ENCODE peak calls at places on chromosome 22, in seven cellular contexts. One of them, this sample, is unnamed.

GRCh38 chr22:40055143-40055926 is 60.6 kb downstream of the FAM83F start:
- DNase-seq in heart right ventricle: no peak
- DNase-seq in K562: peak
- DNase-seq in HCT116: no peak
- DNase-seq in GM12865: peak
- DNase-seq in GM06990: peak
- DNase-seq in type B pancreatic cell: no peak
- DNase-seq in this sample: no peak

GRCh38 chr22:44338906-44339305 is 26.2 kb upstream of the SHISAL1 start:
- DNase-seq in heart right ventricle: no peak
- DNase-seq in GM12865: no peak
- DNase-seq in HCT116: no peak
- DNase-seq in type B pancreatic cell: no peak
- DNase-seq in GM06990: no peak
- DNase-seq in K562: no peak
- DNase-seq in this sample: no peak

GRCh38 chr22:36470162-36470993 is 11.1 kb downstream of the TXN2 start:
- DNase-seq in GM06990: peak
- DNase-seq in heart right ventricle: peak
- DNase-seq in HCT116: peak
- DNase-seq in K562: peak
- DNase-seq in GM12865: peak
- DNase-seq in type B pancreatic cell: peak
- DNase-seq in this sample: peak

GRCh38 chr22:23565288-23565941 is 14.7 kb downstream of the IGLL1 start:
- DNase-seq in HCT116: peak
- DNase-seq in type B pancreatic cell: no peak
- DNase-seq in K562: no peak
- DNase-seq in heart right ventricle: peak
- DNase-seq in GM12865: peak
- DNase-seq in GM06990: no peak
- DNase-seq in this sample: peak

GRCh38 chr22:24060375-24060788 is 49.3 kb downstream of the CABIN1 start:
- DNase-seq in GM12865: no peak
- DNase-seq in GM06990: no peak
- DNase-seq in K562: no peak
- DNase-seq in type B pancreatic cell: no peak
- DNase-seq in heart right ventricle: no peak
- DNase-seq in HCT116: no peak
- DNase-seq in this sample: no peak

GRCh38 chr22:19289475-19290161 is 1.9 kb downstream of the CLTCL1 start:
- DNase-seq in GM12865: no peak
- DNase-seq in HCT116: no peak
- DNase-seq in GM06990: no peak
- DNase-seq in K562: peak
- DNase-seq in heart right ventricle: no peak
- DNase-seq in type B pancreatic cell: peak
- DNase-seq in this sample: no peak

GRCh38 chr22:39522567-39523300 is 2.4 kb downstream of the ATF4 start:
- DNase-seq in HCT116: no peak
- DNase-seq in GM12865: peak
- DNase-seq in GM06990: no peak
- DNase-seq in type B pancreatic cell: no peak
- DNase-seq in heart right ventricle: no peak
- DNase-seq in K562: no peak
- DNase-seq in this sample: no peak

GRCh38 chr22:44658371-44658953 is 43.5 kb upstream of the PRR5 start:
- DNase-seq in type B pancreatic cell: no peak
- DNase-seq in heart right ventricle: peak
- DNase-seq in GM06990: no peak
- DNase-seq in GM12865: no peak
- DNase-seq in K562: no peak
- DNase-seq in HCT116: no peak
- DNase-seq in this sample: no peak

GRCh38 chr22:22576244-22576988 is 17.4 kb upstream of the PRAME start:
- DNase-seq in type B pancreatic cell: no peak
- DNase-seq in K562: peak
- DNase-seq in GM12865: peak
- DNase-seq in HCT116: peak
- DNase-seq in GM06990: no peak
- DNase-seq in heart right ventricle: peak
- DNase-seq in this sample: no peak

GRCh38 chr22:36385491-36386350 is 2.0 kb downstream of the MYH9 start:
- DNase-seq in HCT116: no peak
- DNase-seq in GM06990: no peak
- DNase-seq in heart right ventricle: no peak
- DNase-seq in K562: no peak
- DNase-seq in type B pancreatic cell: no peak
- DNase-seq in GM12865: peak
- DNase-seq in this sample: no peak

GRCh38 chr22:20000246-20001081 is 16.2 kb downstream of the ARVCF start:
- DNase-seq in GM06990: no peak
- DNase-seq in HCT116: no peak
- DNase-seq in type B pancreatic cell: no peak
- DNase-seq in K562: no peak
- DNase-seq in GM12865: no peak
- DNase-seq in heart right ventricle: peak
- DNase-seq in this sample: no peak

GRCh38 chr22:40498454-40499186 is 128.2 kb downstream of the SGSM3 start:
- DNase-seq in GM06990: no peak
- DNase-seq in type B pancreatic cell: no peak
- DNase-seq in GM12865: peak
- DNase-seq in K562: no peak
- DNase-seq in heart right ventricle: no peak
- DNase-seq in HCT116: peak
- DNase-seq in this sample: no peak

GRCh38 chr22:48753381-48753730 is 1074.3 kb downstream of the BRD1 start:
- DNase-seq in HCT116: no peak
- DNase-seq in GM06990: no peak
- DNase-seq in GM12865: no peak
- DNase-seq in type B pancreatic cell: no peak
- DNase-seq in K562: no peak
- DNase-seq in heart right ventricle: no peak
- DNase-seq in this sample: no peak

GRCh38 chr22:22431271-22432220 is 77.0 kb downstream of the ZNF280B start:
- DNase-seq in HCT116: peak
- DNase-seq in GM12865: peak
- DNase-seq in GM06990: peak
- DNase-seq in type B pancreatic cell: no peak
- DNase-seq in heart right ventricle: peak
- DNase-seq in K562: peak
- DNase-seq in this sample: peak

GRCh38 chr22:21921184-21921721 is 31.4 kb downstream of the PPM1F start:
- DNase-seq in HCT116: no peak
- DNase-seq in GM06990: no peak
- DNase-seq in heart right ventricle: no peak
- DNase-seq in GM12865: no peak
- DNase-seq in type B pancreatic cell: no peak
- DNase-seq in K562: no peak
- DNase-seq in this sample: no peak

GRCh38 chr22:36350751-36351594 is 36.8 kb downstream of the MYH9 start:
- DNase-seq in GM06990: no peak
- DNase-seq in heart right ventricle: peak
- DNase-seq in K562: no peak
- DNase-seq in HCT116: no peak
- DNase-seq in GM12865: no peak
- DNase-seq in type B pancreatic cell: no peak
- DNase-seq in this sample: no peak

GRCh38 chr22:29788339-29789279 is 21.4 kb downstream of the UQCR10 start:
- DNase-seq in type B pancreatic cell: no peak
- DNase-seq in GM12865: no peak
- DNase-seq in HCT116: no peak
- DNase-seq in GM06990: no peak
- DNase-seq in heart right ventricle: no peak
- DNase-seq in K562: no peak
- DNase-seq in this sample: no peak

GRCh38 chr22:17638432-17639237 is at the start of gene BCL2L13:
- DNase-seq in GM12865: peak
- DNase-seq in type B pancreatic cell: peak
- DNase-seq in K562: peak
- DNase-seq in GM06990: peak
- DNase-seq in heart right ventricle: peak
- DNase-seq in HCT116: peak
- DNase-seq in this sample: peak
- TF ChIP-seq CTCF in GM12865: no peak
- TF ChIP-seq CTCF in type B pancreatic cell: no peak
- TF ChIP-seq CTCF in K562: no peak
- TF ChIP-seq CTCF in GM06990: no peak
- TF ChIP-seq CTCF in heart right ventricle: no peak
- TF ChIP-seq CTCF in HCT116: no peak
- TF ChIP-seq CTCF in this sample: no peak

GRCh38 chr22:34804588-34804987 is 261.4 kb upstream of the ISX start:
- DNase-seq in heart right ventricle: no peak
- DNase-seq in K562: peak
- DNase-seq in GM12865: peak
- DNase-seq in GM06990: no peak
- DNase-seq in HCT116: no peak
- DNase-seq in type B pancreatic cell: no peak
- DNase-seq in this sample: no peak
- TF ChIP-seq CTCF in heart right ventricle: no peak
- TF ChIP-seq CTCF in K562: no peak
- TF ChIP-seq CTCF in GM12865: peak
- TF ChIP-seq CTCF in GM06990: no peak
- TF ChIP-seq CTCF in HCT116: no peak
- TF ChIP-seq CTCF in type B pancreatic cell: no peak
- TF ChIP-seq CTCF in this sample: no peak

GRCh38 chr22:38461414-38462081 is 6.3 kb upstream of the KDELR3 start:
- DNase-seq in GM06990: peak
- DNase-seq in K562: peak
- DNase-seq in GM12865: peak
- DNase-seq in HCT116: peak
- DNase-seq in heart right ventricle: peak
- DNase-seq in type B pancreatic cell: peak
- DNase-seq in this sample: no peak
- TF ChIP-seq CTCF in GM06990: no peak
- TF ChIP-seq CTCF in K562: no peak
- TF ChIP-seq CTCF in GM12865: no peak
- TF ChIP-seq CTCF in HCT116: no peak
- TF ChIP-seq CTCF in heart right ventricle: no peak
- TF ChIP-seq CTCF in type B pancreatic cell: no peak
- TF ChIP-seq CTCF in this sample: no peak

DNA sequence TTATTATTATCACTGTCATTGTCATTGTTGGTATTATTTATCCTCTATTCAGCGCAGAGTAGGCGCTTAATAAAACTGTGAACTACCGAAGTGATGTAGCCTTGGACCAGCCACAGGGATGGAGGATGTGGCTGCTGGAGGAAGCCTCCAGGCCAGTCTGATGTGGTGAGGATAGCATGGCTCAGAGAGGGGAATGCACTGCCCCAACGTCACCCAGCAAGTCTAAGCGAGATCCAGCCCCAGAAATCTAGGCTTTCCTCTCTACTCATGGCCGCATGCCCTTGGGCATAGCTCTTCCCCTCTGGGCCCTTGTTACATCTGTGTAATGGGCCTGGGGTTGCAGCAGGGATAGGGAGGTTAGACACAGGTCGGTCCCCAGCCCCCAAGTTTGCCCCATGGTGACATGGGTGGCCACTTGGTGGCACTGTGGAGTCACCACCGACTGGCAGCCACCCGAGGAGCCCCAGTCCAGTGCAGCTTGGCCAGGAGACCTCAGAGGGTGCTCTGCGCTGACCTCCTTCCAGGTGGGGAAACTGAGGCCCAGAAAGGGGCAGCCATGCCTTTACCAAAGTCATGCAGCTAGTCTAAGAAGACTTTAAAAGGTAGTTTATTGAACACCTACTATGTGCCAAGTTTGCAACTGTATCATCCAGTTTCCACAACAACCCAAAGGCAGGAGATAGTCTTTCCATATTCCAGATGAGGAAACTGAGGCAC is 395.7 kb downstream of the MN1 start:
- DNase-seq in type B pancreatic cell: no peak
- DNase-seq in GM12865: peak
- DNase-seq in GM06990: peak
- DNase-seq in heart right ventricle: peak
- DNase-seq in K562: peak
- DNase-seq in HCT116: peak
- DNase-seq in this sample: no peak
- TF ChIP-seq CTCF in type B pancreatic cell: peak
- TF ChIP-seq CTCF in GM12865: peak
- TF ChIP-seq CTCF in GM06990: peak
- TF ChIP-seq CTCF in heart right ventricle: peak
- TF ChIP-seq CTCF in K562: peak
- TF ChIP-seq CTCF in HCT116: peak
- TF ChIP-seq CTCF in this sample: peak

GRCh38 chr22:47587861-47588582 is 825.6 kb downstream of the TBC1D22A start:
- DNase-seq in GM06990: no peak
- DNase-seq in HCT116: no peak
- DNase-seq in type B pancreatic cell: peak
- DNase-seq in K562: no peak
- DNase-seq in GM12865: no peak
- DNase-seq in heart right ventricle: no peak
- DNase-seq in this sample: no peak

GRCh38 chr22:47583959-47584562 is 821.6 kb downstream of the TBC1D22A start:
- DNase-seq in type B pancreatic cell: no peak
- DNase-seq in K562: no peak
- DNase-seq in GM12865: no peak
- DNase-seq in GM06990: no peak
- DNase-seq in HCT116: no peak
- DNase-seq in heart right ventricle: no peak
- DNase-seq in this sample: no peak

GRCh38 chr22:47587361-47587760 is 824.9 kb downstream of the TBC1D22A start:
- DNase-seq in heart right ventricle: no peak
- DNase-seq in K562: no peak
- DNase-seq in HCT116: no peak
- DNase-seq in type B pancreatic cell: peak
- DNase-seq in GM12865: no peak
- DNase-seq in GM06990: no peak
- DNase-seq in this sample: no peak

GRCh38 chr22:47586946-47587345 is 824.5 kb downstream of the TBC1D22A start:
- DNase-seq in type B pancreatic cell: peak
- DNase-seq in heart right ventricle: no peak
- DNase-seq in GM12865: no peak
- DNase-seq in HCT116: no peak
- DNase-seq in GM06990: no peak
- DNase-seq in K562: no peak
- DNase-seq in this sample: no peak

GRCh38 chr22:47586038-47586437 is 823.6 kb downstream of the TBC1D22A start:
- DNase-seq in GM06990: no peak
- DNase-seq in HCT116: peak
- DNase-seq in GM12865: no peak
- DNase-seq in type B pancreatic cell: no peak
- DNase-seq in heart right ventricle: no peak
- DNase-seq in K562: no peak
- DNase-seq in this sample: no peak
- TF ChIP-seq CTCF in GM06990: no peak
- TF ChIP-seq CTCF in HCT116: peak
- TF ChIP-seq CTCF in GM12865: no peak
- TF ChIP-seq CTCF in type B pancreatic cell: no peak
- TF ChIP-seq CTCF in heart right ventricle: no peak
- TF ChIP-seq CTCF in K562: no peak
- TF ChIP-seq CTCF in this sample: no peak

This sample was measured in D721Med.